ENCODE peak calls at places on chromosome 19, in eight cellular contexts. F is fibroblast of the aortic adventitia; K is stimulated activated CD4-positive, alpha-beta T cell treated with anti-CD3 and anti-CD28 coated beads, Interleukin-2, amount 100 ng/mL, for 48 hours; U is left lung; G is right cardiac atrium; Q is HTR-8/SVneo; P is endothelial cell; V is activated naive CD4-positive, alpha-beta T cell. I is an unnamed sample.

GRCh38 chr19:17445526-17446165 is 2.8 kb downstream of the TMEM221 start:
- DNase-seq in K (no peak), P (no peak), F (no peak), U (no peak), V (no peak), G (no peak), Q (no peak), I (no peak)

GRCh38 chr19:32876919-32877285 is 7.3 kb upstream of the SLC7A9 start:
- DNase-seq in Q (no peak), G (no peak), V (no peak), K (no peak), U (no peak), P (no peak), F (no peak), I (no peak)

GRCh38 chr19:4191044-4191443 is 8.6 kb downstream of the ANKRD24 start:
- DNase-seq in F (no peak), U (no peak), V (no peak), P (no peak), K (no peak), G (peak), Q (no peak), I (peak)

GRCh38 chr19:42634409-42635232 is 39.9 kb upstream of the CEACAM8 start:
- DNase-seq in U (no peak), V (no peak), K (peak), P (peak), Q (peak), F (peak), G (no peak), I (peak)

GRCh38 chr19:38522915-38523314 is 89.4 kb downstream of the RYR1 start:
- DNase-seq in V (no peak), U (no peak), G (no peak), Q (no peak), F (no peak), K (no peak), P (no peak), I (no peak)

GRCh38 chr19:44816301-44816700 is 7.4 kb downstream of the BCAM start:
- DNase-seq in K (no peak), G (no peak), P (no peak), V (no peak), Q (no peak), F (no peak), U (no peak), I (no peak)

GRCh38 chr19:54470991-54471782 is 1.9 kb downstream of the CDC42EP5 start:
- DNase-seq in V (no peak), P (no peak), Q (no peak), U (no peak), F (no peak), K (no peak), G (peak), I (peak)

GRCh38 chr19:42156571-42156970 is 24.3 kb upstream of the POU2F2 start:
- DNase-seq in U (no peak), V (no peak), Q (no peak), K (no peak), G (no peak), P (no peak), F (no peak), I (no peak)

GRCh38 chr19:46617566-46618079 is 7.3 kb downstream of the PTGIR start:
- DNase-seq in K (no peak), P (no peak), F (no peak), V (no peak), U (no peak), G (no peak), Q (no peak), I (no peak)

I was measured in left kidney.